ENCODE peak calls at places on chromosome 2, in five cellular contexts. E, A, U, Y and O are unnamed samples.

GRCh38 chr2:191687867-191688266 is 9.9 kb downstream of the NABP1 start:
- DNase-seq in E (no peak), A (no peak), U (no peak), Y (no peak), O (no peak)

GRCh38 chr2:205657579-205657978 is 24.7 kb upstream of the NRP2 start:
- DNase-seq in E (peak), A (peak), U (no peak), Y (no peak), O (no peak)

GRCh38 chr2:206572725-206573124 is 69.6 kb upstream of the FAM237A start:
- DNase-seq in E (peak), A (no peak), U (no peak), Y (no peak), O (no peak)

GRCh38 chr2:43186679-43187374 is 39.6 kb downstream of the ZFP36L2 start:
- DNase-seq in E (no peak), A (no peak), U (no peak), Y (no peak), O (no peak)

GRCh38 chr2:60707750-60708371 is 48.2 kb upstream of the PAPOLG start:
- DNase-seq in E (peak), A (peak), U (no peak), Y (peak), O (no peak)

GRCh38 chr2:231642631-231643493 is 50.2 kb downstream of the TEX44 start:
- DNase-seq in E (peak), A (peak), U (peak), Y (peak), O (no peak)

GRCh38 chr2:30404354-30405265 is 42.4 kb upstream of the LCLAT1 start:
- DNase-seq in E (peak), A (peak), U (no peak), Y (no peak), O (no peak)

GRCh38 chr2:189306441-189307006 is 127.0 kb upstream of the COL5A2 start:
- DNase-seq in E (peak), A (no peak), U (no peak), Y (no peak), O (no peak)

GRCh38 chr2:177467646-177468045 is 75.1 kb downstream of the AGPS start:
- DNase-seq in E (peak), A (peak), U (no peak), Y (peak), O (no peak)

GRCh38 chr2:169036717-169037450 is 5.8 kb upstream of the ABCB11 start:
- DNase-seq in E (no peak), A (no peak), U (no peak), Y (no peak), O (no peak)

GRCh38 chr2:2572393-2573204 is 241.5 kb upstream of the MYT1L start:
- DNase-seq in E (no peak), A (no peak), U (no peak), Y (no peak), O (no peak)

GRCh38 chr2:188292446-188293239 is 969 bp downstream of the GULP1 start:
- DNase-seq in E (peak), A (peak), U (no peak), Y (peak), O (peak)

GRCh38 chr2:50596521-50596920 is 435.4 kb downstream of the NRXN1 start:
- DNase-seq in E (no peak), A (no peak), U (no peak), Y (no peak), O (no peak)

GRCh38 chr2:64192570-64193192 is 48.5 kb upstream of the PELI1 start:
- DNase-seq in E (no peak), A (peak), U (no peak), Y (no peak), O (no peak)

GRCh38 chr2:65350714-65351113 is 81.7 kb downstream of the SPRED2 start:
- DNase-seq in E (no peak), A (no peak), U (no peak), Y (no peak), O (no peak)

GRCh38 chr2:228938629-228939028 is 332.5 kb downstream of the PID1 start:
- DNase-seq in E (peak), A (peak), U (no peak), Y (no peak), O (no peak)

GRCh38 chr2:101658387-101658786 is 39.1 kb upstream of the MAP4K4 start:
- DNase-seq in E (no peak), A (no peak), U (no peak), Y (peak), O (no peak)

GRCh38 chr2:11405599-11406491 is 60.1 kb downstream of the E2F6 start:
- DNase-seq in E (no peak), A (no peak), U (no peak), Y (no peak), O (no peak)

GRCh38 chr2:37011126-37011525 is 44.8 kb upstream of the STRN start:
- DNase-seq in E (no peak), A (no peak), U (no peak), Y (peak), O (no peak)

GRCh38 chr2:28956415-28956826 is 24.7 kb upstream of the TOGARAM2 start:
- DNase-seq in E (peak), A (peak), U (no peak), Y (no peak), O (no peak)

GRCh38 chr2:97926936-97927335 is 68.8 kb downstream of the TMEM131 start:
- DNase-seq in E (no peak), A (no peak), U (no peak), Y (no peak), O (no peak)

GRCh38 chr2:590214-591175 is 86.7 kb downstream of the TMEM18 start:
- DNase-seq in E (no peak), A (no peak), U (no peak), Y (no peak), O (no peak)

GRCh38 chr2:65070172-65070830 is 14.1 kb downstream of the CEP68 start:
- DNase-seq in E (peak), A (peak), U (no peak), Y (peak), O (no peak)